ENCODE peak calls at places on chromosomes 3 and 15, in ten cellular contexts. Q, M, I, F, Y, W, J, X, O and S are unnamed samples.

GRCh38 chr3:111801697-111802655 is 57.1 kb upstream of the PHLDB2 start:
- DNase-seq in I (no peak), M (no peak), F (no peak), W (no peak), X (no peak), Q (no peak), O (no peak), Y (peak; percentile 79), J (peak; percentile 89), S (no peak)

GRCh38 chr3:21533047-21533446 is 218.0 kb downstream of the ZNF385D start:
- DNase-seq in Q (no peak), O (no peak), Y (no peak), X (no peak), M (no peak), I (no peak), W (no peak), F (no peak), J (no peak), S (no peak)

GRCh38 chr15:50182233-50183013 is 427 bp downstream of the SLC27A2 start:
- DNase-seq in J (peak; percentile 61), X (no peak), F (peak; percentile 61), O (no peak), I (peak; percentile 79), Q (peak; percentile 45), Y (peak; percentile 34), M (no peak), W (peak; percentile 41), S (peak; percentile 74)

GRCh38 chr15:37891754-37892368 is 42.6 kb upstream of the TMCO5A start:
- DNase-seq in F (no peak), J (peak; percentile 33), Y (peak; percentile 43), W (no peak), M (no peak), Q (no peak), X (no peak), I (no peak), O (peak; percentile 26), S (no peak)

GRCh38 chr15:89002281-89002761 is 85.9 kb upstream of the ABHD2 start:
- DNase-seq in W (peak; percentile 55), O (peak; percentile 80), I (peak; percentile 56), M (peak; percentile 60), X (peak; percentile 65), J (peak; percentile 72), Y (peak; percentile 46), Q (no peak), F (peak; percentile 68), S (no peak)

GRCh38 chr3:48306290-48306689 is 27.2 kb downstream of the SPINK8 start:
- DNase-seq in W (no peak), J (no peak), I (no peak), X (no peak), O (peak; percentile 14), M (no peak), Y (no peak), Q (no peak), F (no peak), S (no peak)

GRCh38 chr3:158261371-158261991 is 151.6 kb downstream of the RSRC1 start:
- DNase-seq in F (no peak), O (no peak), M (no peak), Q (no peak), I (no peak), X (no peak), J (peak; percentile 4), Y (peak; percentile 29), W (no peak), S (no peak)

GRCh38 chr3:52053307-52054304 is 2.8 kb downstream of the DUSP7 start:
- DNase-seq in X (no peak), F (peak; percentile 57), I (peak; percentile 55), W (peak; percentile 54), J (no peak), O (peak; percentile 56), M (peak; percentile 93), Y (no peak), Q (peak; percentile 69), S (no peak)

GRCh38 chr3:134347516-134347915 is 26.7 kb downstream of the AMOTL2 start:
- DNase-seq in F (no peak), J (no peak), W (no peak), O (no peak), Q (peak; percentile 5), Y (no peak), I (peak; percentile 70), X (no peak), M (no peak), S (no peak)

GRCh38 chr15:31563421-31563820 is 236.8 kb downstream of the KLF13 start:
- DNase-seq in O (no peak), X (no peak), J (no peak), F (no peak), M (no peak), Y (no peak), Q (no peak), I (no peak), W (no peak), S (no peak)

GRCh38 chr3:161266731-161267150 is 45.6 kb downstream of the NMD3 start:
- DNase-seq in X (no peak), O (no peak), I (no peak), F (no peak), J (peak; percentile 22), Q (no peak), Y (peak; percentile 76), W (no peak), M (no peak), S (no peak)

GRCh38 chr3:124514681-124515080 is 215.6 kb upstream of the UMPS start:
- DNase-seq in W (no peak), X (no peak), J (no peak), F (no peak), I (no peak), Y (no peak), M (no peak), Q (no peak), O (no peak), S (no peak)

GRCh38 chr3:55488398-55489055 is 1.4 kb upstream of the WNT5A start:
- DNase-seq in J (peak; percentile 37), M (peak; percentile 86), I (peak; percentile 71), X (peak; percentile 51), O (peak; percentile 76), F (peak; percentile 74), Q (peak; percentile 83), W (peak; percentile 82), Y (peak; percentile 89), S (peak; percentile 82)

GRCh38 chr3:106908181-106908938 is 468.9 kb upstream of the CCDC54 start:
- DNase-seq in I (no peak), X (no peak), O (no peak), Y (no peak), J (no peak), W (no peak), M (no peak), F (no peak), Q (no peak), S (no peak)

GRCh38 chr3:86942191-86942590 is 48.8 kb downstream of the VGLL3 start:
- DNase-seq in F (no peak), W (no peak), Y (no peak), O (no peak), J (no peak), X (no peak), I (no peak), Q (no peak), M (no peak), S (no peak)

GRCh38 chr3:170947018-170947769 is 38.8 kb upstream of the EIF5A2 start:
- DNase-seq in M (no peak), X (no peak), J (no peak), O (no peak), I (no peak), Q (no peak), F (no peak), W (no peak), Y (no peak), S (no peak)

GRCh38 chr3:94412966-94413720 is 350.3 kb downstream of the NSUN3 start:
- DNase-seq in Y (no peak), Q (no peak), W (no peak), J (no peak), X (no peak), M (no peak), F (no peak), O (no peak), I (no peak), S (no peak)

GRCh38 chr3:166837535-166837934 is 542.6 kb downstream of the ZBBX start:
- DNase-seq in Q (no peak), W (no peak), X (no peak), O (peak; percentile 18), M (no peak), I (no peak), Y (peak; percentile 7), F (no peak), J (peak; percentile 6), S (no peak)
- TF ChIP-seq CTCF in Q (peak; percentile 12), W (no peak), X (no peak), O (peak; percentile 30), M (no peak), I (no peak), Y (peak; percentile 37), F (peak; percentile 14), J (no peak), S (peak; percentile 70)

DNA sequence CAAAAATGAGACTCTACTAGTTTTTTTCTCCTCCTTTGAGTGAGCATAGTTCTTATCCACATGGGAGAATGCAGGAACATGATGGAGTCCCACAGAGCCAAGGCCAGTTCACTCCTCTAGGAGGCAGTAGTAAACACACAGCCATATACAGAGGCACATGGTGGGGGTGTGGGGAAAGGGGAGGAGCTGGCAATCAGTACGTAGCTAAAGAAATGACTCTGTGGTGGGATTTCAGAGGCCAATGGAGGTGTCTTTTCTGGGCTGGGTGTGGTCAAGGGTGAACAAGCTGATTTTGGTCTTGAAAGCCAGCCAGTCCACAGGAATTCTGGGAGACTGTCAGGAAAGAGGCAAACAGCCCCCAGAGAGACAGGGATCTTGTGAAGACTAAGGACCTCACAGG is 6.6 kb upstream of the RAB11A start:
- DNase-seq in M (peak; percentile 60), W (no peak), Y (peak; percentile 61), X (peak; percentile 61), I (peak; percentile 67), Q (no peak), J (peak; percentile 92), O (peak; percentile 86), F (no peak), S (no peak)
- TF ChIP-seq CTCF in M (no peak), W (no peak), Y (peak; percentile 64), X (peak; percentile 28), I (peak; percentile 51), Q (peak; percentile 28), J (peak; percentile 51), O (peak; percentile 54), F (peak; percentile 34), S (peak; percentile 70)

DNA sequence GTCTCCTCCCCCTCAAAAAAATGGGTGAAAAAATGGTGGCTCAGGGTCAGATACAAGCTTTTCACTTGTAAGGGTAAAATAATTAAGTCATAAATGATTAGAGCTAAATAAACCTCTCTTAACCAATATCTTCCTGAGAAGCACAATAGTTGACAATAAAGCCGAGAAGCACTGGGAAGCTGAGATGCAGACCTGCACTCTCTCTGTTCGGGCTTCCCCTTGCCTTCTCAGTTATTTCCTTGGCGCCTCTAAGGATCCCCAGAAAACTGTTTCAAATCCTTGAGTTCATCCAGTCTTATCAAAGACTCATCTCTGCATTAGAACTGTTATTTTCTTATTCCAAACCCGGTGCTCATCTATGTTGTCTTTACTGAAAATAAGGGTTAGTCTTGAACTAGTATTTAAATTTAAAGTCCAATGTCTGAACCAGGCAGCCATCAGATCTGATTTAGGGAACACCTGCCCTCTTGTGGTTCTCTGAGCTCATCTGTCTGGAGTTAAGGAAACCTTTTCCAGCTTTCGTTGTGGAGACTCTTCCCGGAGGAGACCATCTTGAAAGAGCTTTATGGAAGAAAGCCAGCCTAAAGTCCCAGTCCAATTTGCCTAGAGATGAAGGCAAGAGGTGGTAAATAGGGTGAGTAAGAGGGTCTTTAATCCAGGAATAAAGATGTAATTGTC is 256.4 kb upstream of the MCTP2 start:
- DNase-seq in M (no peak), F (no peak), X (no peak), O (no peak), Q (no peak), J (peak; percentile 37), Y (peak; percentile 53), W (no peak), I (no peak), S (no peak)
- TF ChIP-seq CTCF in M (no peak), F (peak; percentile 28), X (peak; percentile 42), O (no peak), Q (peak; percentile 43), J (no peak), Y (peak; percentile 53), W (no peak), I (peak; percentile 16), S (peak; percentile 78)

GRCh38 chr3:59308684-59309083 is 258.9 kb upstream of the CFAP20DC start:
- DNase-seq in M (no peak), W (no peak), Y (no peak), J (no peak), X (no peak), O (no peak), F (no peak), I (no peak), Q (no peak), S (no peak)
- TF ChIP-seq CTCF in M (no peak), W (no peak), Y (peak; percentile 44), J (no peak), X (no peak), O (no peak), F (no peak), I (no peak), Q (no peak), S (peak; percentile 42)